ENCODE peak calls at places on chromosomes 11 and 22, in eight cellular contexts. X is HepG2, R is endothelial cell of umbilical vein, L is H1, J is HCT116, M is K562, N is SK-N-SH, O is GM12878. Y is an unnamed sample.

GRCh38 chr11:35584321-35584720 is 33.9 kb upstream of the FJX1 start:
- DNase-seq in X (no peak), R (no peak), L (no peak), J (no peak), M (no peak), N (no peak), O (no peak), Y (no peak)

GRCh38 chr11:119085523-119085878 is 820 bp downstream of the HMBS start:
- DNase-seq in X (no peak), R (no peak), L (no peak), J (no peak), M (peak; percentile 83), N (peak; percentile 41), O (no peak), Y (no peak)

GRCh38 chr11:88353835-88354496 is 16.4 kb upstream of the CTSC start:
- DNase-seq in X (no peak), R (no peak), L (no peak), J (no peak), M (no peak), N (no peak), O (no peak), Y (no peak)

GRCh38 chr11:31803813-31804438 is 7.2 kb downstream of the PAX6 start:
- DNase-seq in X (no peak), R (no peak), L (no peak), J (no peak), M (no peak), N (peak; percentile 24), O (no peak), Y (no peak)

GRCh38 chr11:16335236-16335962 is 20.9 kb downstream of the SOX6 start:
- DNase-seq in X (peak; percentile 65), R (no peak), L (no peak), J (no peak), M (no peak), N (no peak), O (no peak), Y (no peak)

GRCh38 chr11:3044004-3044403 is 13.2 kb downstream of the CARS1 start:
- DNase-seq in X (no peak), R (no peak), L (no peak), J (no peak), M (no peak), N (no peak), O (no peak), Y (no peak)

GRCh38 chr11:13080861-13081260 is 71.7 kb downstream of the RASSF10 start:
- DNase-seq in X (no peak), R (no peak), L (no peak), J (no peak), M (no peak), N (no peak), O (no peak), Y (no peak)

GRCh38 chr11:44927174-44927661 is 23.5 kb downstream of the TP53I11 start:
- DNase-seq in X (peak; percentile 43), R (peak; percentile 52), L (peak; percentile 70), J (peak; percentile 42), M (peak; percentile 70), N (peak; percentile 82), O (no peak), Y (no peak)

GRCh38 chr22:49088801-49089791 is 738.6 kb downstream of the BRD1 start:
- DNase-seq in X (no peak), R (no peak), L (no peak), J (no peak), M (no peak), N (no peak), O (no peak), Y (no peak)

GRCh38 chr22:25900880-25901279 is 158.9 kb downstream of the MYO18B start:
- DNase-seq in X (no peak), R (no peak), L (no peak), J (no peak), M (peak; percentile 42), N (no peak), O (no peak), Y (no peak)

DNA sequence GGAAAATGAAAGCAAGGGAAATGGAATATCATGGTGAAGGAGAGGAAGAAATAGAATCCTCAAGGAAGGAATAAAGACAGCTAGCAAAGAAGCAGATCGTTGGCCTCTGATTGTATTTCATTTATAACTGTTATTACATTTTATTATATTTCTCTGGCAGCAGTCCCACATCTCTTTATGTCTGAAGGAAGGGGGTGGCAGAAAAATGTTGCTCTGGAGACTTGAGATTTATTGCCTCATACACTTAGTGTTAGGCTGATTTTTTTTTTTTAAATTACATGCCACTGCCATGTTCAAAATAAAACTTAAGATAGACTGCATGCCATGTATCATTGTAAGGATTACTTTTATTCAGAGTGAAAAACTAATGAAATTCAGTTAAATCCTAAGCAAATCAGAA is 971.7 kb upstream of the CHORDC1 start:
- DNase-seq in X (no peak), R (peak; percentile 30), L (no peak), J (no peak), M (no peak), N (no peak), O (no peak), Y (peak; percentile 62)
- TF ChIP-seq POLR2AphosphoS5 in X (no peak), R (no peak), L (no peak), J (no peak), M (no peak), N (no peak), O (no peak), Y (no peak)

GRCh38 chr11:830295-831131 is 2.2 kb upstream of the CD151 start:
- DNase-seq in X (peak; percentile 74), R (peak; percentile 82), L (no peak), J (no peak), M (no peak), N (peak; percentile 85), O (no peak), Y (no peak)

GRCh38 chr11:828501-829115 is 889 bp downstream of the CRACR2B start:
- DNase-seq in X (no peak), R (no peak), L (no peak), J (no peak), M (no peak), N (no peak), O (no peak), Y (no peak)

GRCh38 chr11:829946-830294 is 2.2 kb downstream of the CRACR2B start:
- DNase-seq in X (no peak), R (no peak), L (no peak), J (no peak), M (no peak), N (no peak), O (no peak), Y (no peak)

GRCh38 chr11:827861-828167 is at the start of gene CRACR2B:
- DNase-seq in X (no peak), R (no peak), L (no peak), J (no peak), M (no peak), N (no peak), O (no peak), Y (no peak)

DNA sequence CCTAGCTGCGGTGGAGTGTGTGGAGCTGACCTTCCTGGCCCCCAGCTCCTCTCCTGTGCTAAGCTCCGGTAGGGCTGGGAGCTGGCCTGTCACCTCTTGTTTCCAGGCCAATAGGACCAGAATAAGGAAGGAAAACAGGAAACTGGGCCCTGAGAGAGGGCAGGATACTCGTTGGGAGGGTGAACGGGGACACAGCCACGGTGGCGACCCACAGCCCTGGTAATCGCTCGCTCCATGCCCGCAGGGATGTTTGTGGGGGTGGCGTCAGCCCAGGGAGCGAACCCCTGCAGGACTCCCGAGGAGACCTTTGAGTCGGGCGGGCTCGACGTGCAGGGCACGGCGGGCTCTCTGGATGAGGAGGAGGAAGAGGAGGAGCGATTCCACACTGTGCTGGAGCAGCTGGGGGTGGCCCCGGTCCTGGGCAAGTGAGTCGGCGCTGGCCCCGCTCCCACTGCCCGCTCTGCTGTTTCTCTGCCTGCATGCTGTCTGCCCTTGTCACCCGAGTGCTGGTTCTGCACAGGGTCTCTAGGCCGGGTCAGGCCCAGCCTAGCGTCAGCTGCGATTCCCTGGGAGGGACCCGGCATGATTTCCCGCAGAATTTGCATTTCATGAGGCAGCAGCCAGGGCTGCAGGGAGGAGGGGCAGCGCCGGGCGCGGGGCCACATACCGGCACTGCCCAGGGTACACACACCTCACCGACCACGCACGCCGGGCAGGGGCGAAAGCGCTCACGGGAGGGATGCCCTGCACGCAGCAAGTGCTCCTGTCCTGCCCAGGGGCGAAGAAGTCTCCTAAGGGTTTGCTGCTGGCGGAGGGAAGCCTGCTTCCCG is 1.6 kb downstream of the CRACR2B start:
- DNase-seq in X (no peak), R (peak; percentile 92), L (no peak), J (no peak), M (no peak), N (no peak), O (no peak), Y (no peak)
- H3K9ac ChIP-seq in X (no peak overlapping the region), R (peak overlapping the region; percentile 1), L (peak overlapping the region; percentile 45), J (no peak overlapping the region), M (no peak overlapping the region), N (no peak overlapping the region), O (no peak overlapping the region), Y (no peak overlapping the region)

GRCh38 chr11:6476571-6476970 is 2.8 kb upstream of the TRIM3 start:
- DNase-seq in X (no peak), R (no peak), L (no peak), J (no peak), M (peak; percentile 57), N (no peak), O (no peak), Y (no peak)

GRCh38 chr11:6475936-6476335 is 2.2 kb upstream of the TRIM3 start:
- DNase-seq in X (peak; percentile 41), R (no peak), L (no peak), J (no peak), M (no peak), N (no peak), O (no peak), Y (no peak)

GRCh38 chr11:6473481-6474422 is at the start of gene TRIM3:
- DNase-seq in X (peak; percentile 50), R (peak; percentile 87), L (peak; percentile 46), J (peak; percentile 60), M (peak; percentile 99), N (peak; percentile 100), O (no peak), Y (no peak)

GRCh38 chr11:6474423-6474792 is 667 bp upstream of the TRIM3 start:
- DNase-seq in X (no peak), R (no peak), L (no peak), J (no peak), M (no peak), N (no peak), O (no peak), Y (no peak)

DNA sequence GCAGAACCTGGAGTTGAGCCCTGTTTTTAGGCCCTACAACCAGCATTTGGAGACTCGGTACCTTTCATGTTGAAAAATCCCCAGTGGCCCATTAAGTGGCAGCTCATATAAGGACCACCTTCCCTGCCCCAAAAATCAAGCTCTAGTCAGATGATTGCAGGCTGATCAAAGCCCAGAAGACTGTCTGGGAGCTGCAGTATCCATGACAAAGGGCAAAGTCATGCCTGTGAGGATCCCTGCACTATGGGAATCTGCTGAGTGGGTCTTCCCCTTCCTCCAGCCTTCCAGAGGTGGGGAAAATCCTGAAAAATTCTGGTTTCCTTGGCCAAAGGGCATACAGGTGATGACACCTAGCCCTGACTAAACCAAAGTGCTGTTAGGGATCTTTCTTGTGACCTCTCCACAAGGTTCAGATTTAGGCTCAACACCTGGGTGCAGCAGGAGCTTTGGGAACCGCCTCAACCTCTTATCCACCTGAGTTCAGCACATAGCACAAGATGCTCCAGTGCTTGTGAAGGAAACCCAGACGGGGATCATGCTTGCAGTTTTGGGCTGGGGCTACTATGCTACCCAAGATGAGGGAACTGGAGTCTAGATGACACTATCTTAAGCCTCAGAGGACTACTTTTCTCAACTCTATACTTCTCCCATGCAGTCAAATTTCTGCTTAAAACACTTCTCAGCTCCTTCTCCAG is 1.2 kb upstream of the TRIM3 start:
- DNase-seq in X (no peak), R (no peak), L (no peak), J (no peak), M (no peak), N (no peak), O (no peak), Y (no peak)
- TF ChIP-seq POLR2AphosphoS5 in X (no peak), R (no peak), L (peak; percentile 1), J (peak; percentile 58), M (no peak), N (no peak), O (no peak), Y (no peak)

GRCh38 chr22:41479671-41480396 is 10.9 kb downstream of the ACO2 start:
- DNase-seq in X (no peak), R (no peak), L (peak; percentile 21), J (no peak), M (no peak), N (no peak), O (no peak), Y (no peak)
- H3K9ac ChIP-seq in X (no peak overlapping the region), R (no peak overlapping the region), L (no peak overlapping the region), J (no peak overlapping the region), M (no peak overlapping the region), N (no peak overlapping the region), O (no peak overlapping the region), Y (no peak overlapping the region)

Y was measured in SK-N-MC.